ENCODE peak calls at places on chromosomes 4 and X, in five cellular contexts. One of them, this sample, is unnamed.

GRCh38 chr4:37546586-37546985 is 139.6 kb downstream of the RELL1 start:
- DNase-seq in dorsolateral prefrontal cortex: no peak
- DNase-seq in A549: no peak
- DNase-seq in stomach: no peak
- DNase-seq in pancreas: no peak
- DNase-seq in this sample: no peak

GRCh38 chr4:100738388-100739165 is 220.8 kb upstream of the EMCN start:
- DNase-seq in stomach: peak; percentile 31
- DNase-seq in dorsolateral prefrontal cortex: no peak
- DNase-seq in pancreas: no peak
- DNase-seq in A549: peak; percentile 85
- DNase-seq in this sample: no peak

GRCh38 chr4:88202443-88202842 is 44.0 kb upstream of the ABCG2 start:
- DNase-seq in dorsolateral prefrontal cortex: no peak
- DNase-seq in pancreas: no peak
- DNase-seq in A549: no peak
- DNase-seq in stomach: no peak
- DNase-seq in this sample: no peak

GRCh38 chr4:44146516-44146915 is 302.1 kb downstream of the KCTD8 start:
- DNase-seq in dorsolateral prefrontal cortex: no peak
- DNase-seq in stomach: no peak
- DNase-seq in A549: no peak
- DNase-seq in pancreas: no peak
- DNase-seq in this sample: no peak

GRCh38 chrX:96182366-96182765 is 502.3 kb upstream of the DIAPH2 start:
- DNase-seq in pancreas: no peak
- DNase-seq in dorsolateral prefrontal cortex: no peak
- DNase-seq in stomach: no peak
- DNase-seq in A549: peak; percentile 33
- DNase-seq in this sample: peak; percentile 19

GRCh38 chr4:15976456-15977096 is 13.6 kb upstream of the FGFBP2 start:
- DNase-seq in pancreas: no peak
- DNase-seq in A549: no peak
- DNase-seq in dorsolateral prefrontal cortex: no peak
- DNase-seq in stomach: no peak
- DNase-seq in this sample: no peak

GRCh38 chr4:132169660-132170059 is 979.4 kb upstream of the PCDH10 start:
- DNase-seq in pancreas: no peak
- DNase-seq in A549: no peak
- DNase-seq in dorsolateral prefrontal cortex: no peak
- DNase-seq in stomach: no peak
- DNase-seq in this sample: no peak

GRCh38 chrX:32614707-32615106 is 596.6 kb downstream of the DMD start:
- DNase-seq in dorsolateral prefrontal cortex: no peak
- DNase-seq in A549: no peak
- DNase-seq in pancreas: no peak
- DNase-seq in stomach: no peak
- DNase-seq in this sample: no peak

GRCh38 chr4:128810331-128810870 is 901 bp downstream of the JADE1 start:
- DNase-seq in dorsolateral prefrontal cortex: no peak
- DNase-seq in pancreas: peak; percentile 64
- DNase-seq in stomach: peak; percentile 32
- DNase-seq in A549: peak; percentile 69
- DNase-seq in this sample: no peak

GRCh38 chr4:1775731-1776500 is 17.2 kb upstream of the FGFR3 start:
- DNase-seq in dorsolateral prefrontal cortex: peak; percentile 78
- DNase-seq in pancreas: no peak
- DNase-seq in A549: peak; percentile 48
- DNase-seq in stomach: no peak
- DNase-seq in this sample: no peak

GRCh38 chr4:156773648-156774357 is 197.8 kb downstream of the PDGFC start:
- DNase-seq in stomach: no peak
- DNase-seq in A549: peak; percentile 2
- DNase-seq in dorsolateral prefrontal cortex: no peak
- DNase-seq in pancreas: no peak
- DNase-seq in this sample: no peak

GRCh38 chrX:48472225-48472624 is 2.2 kb upstream of the SLC38A5 start:
- DNase-seq in stomach: no peak
- DNase-seq in pancreas: peak; percentile 57
- DNase-seq in dorsolateral prefrontal cortex: no peak
- DNase-seq in A549: no peak
- DNase-seq in this sample: no peak

GRCh38 chr4:165175879-165176278 is 31.5 kb upstream of the KLHL2 start:
- DNase-seq in dorsolateral prefrontal cortex: no peak
- DNase-seq in stomach: no peak
- DNase-seq in pancreas: peak; percentile 20
- DNase-seq in A549: no peak
- DNase-seq in this sample: no peak

GRCh38 chrX:97968376-97969104 is 1084.8 kb downstream of the RPA4 start:
- DNase-seq in stomach: no peak
- DNase-seq in dorsolateral prefrontal cortex: no peak
- DNase-seq in pancreas: no peak
- DNase-seq in A549: no peak
- DNase-seq in this sample: no peak

GRCh38 chr4:178066338-178066941 is 624.2 kb upstream of the AGA start:
- DNase-seq in A549: no peak
- DNase-seq in dorsolateral prefrontal cortex: no peak
- DNase-seq in stomach: no peak
- DNase-seq in pancreas: no peak
- DNase-seq in this sample: no peak

DNA sequence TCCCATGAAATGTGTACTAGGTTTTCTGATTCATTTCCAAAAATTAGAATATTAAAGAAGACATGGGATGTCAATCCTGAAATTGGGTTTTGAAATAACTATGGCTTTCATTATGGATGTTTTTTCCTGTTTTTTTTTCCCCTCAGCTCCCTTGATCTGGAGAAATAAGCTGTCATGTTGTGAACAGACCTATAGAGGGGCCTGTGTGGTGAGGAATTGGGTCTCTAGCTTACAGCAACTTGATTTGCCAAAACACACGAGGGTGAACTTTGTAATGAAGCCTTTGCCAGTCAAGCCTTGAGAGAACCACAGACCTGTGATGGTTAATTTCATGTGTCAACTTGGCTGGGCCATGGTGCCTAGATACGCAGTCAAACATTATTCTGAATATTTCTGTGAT is 2413.6 kb downstream of the PCDH7 start:
- DNase-seq in pancreas: no peak
- DNase-seq in A549: no peak
- DNase-seq in stomach: no peak
- DNase-seq in dorsolateral prefrontal cortex: no peak
- DNase-seq in this sample: no peak
- TF ChIP-seq CTCF in pancreas: no peak
- TF ChIP-seq CTCF in A549: no peak
- TF ChIP-seq CTCF in stomach: no peak
- TF ChIP-seq CTCF in dorsolateral prefrontal cortex: no peak
- TF ChIP-seq CTCF in this sample: no peak

GRCh38 chr4:184097240-184097619 is 120.4 kb downstream of the ENPP6 start:
- DNase-seq in pancreas: no peak
- DNase-seq in stomach: peak; percentile 37
- DNase-seq in dorsolateral prefrontal cortex: peak; percentile 71
- DNase-seq in A549: no peak
- DNase-seq in this sample: no peak

GRCh38 chr4:184097815-184098214 is 119.9 kb downstream of the ENPP6 start:
- DNase-seq in A549: no peak
- DNase-seq in stomach: no peak
- DNase-seq in dorsolateral prefrontal cortex: no peak
- DNase-seq in pancreas: no peak
- DNase-seq in this sample: no peak

GRCh38 chr4:184094532-184095192 is 123.0 kb downstream of the ENPP6 start:
- DNase-seq in stomach: no peak
- DNase-seq in pancreas: no peak
- DNase-seq in A549: no peak
- DNase-seq in dorsolateral prefrontal cortex: no peak
- DNase-seq in this sample: no peak

GRCh38 chr4:184099033-184099432 is 118.6 kb downstream of the ENPP6 start:
- DNase-seq in dorsolateral prefrontal cortex: no peak
- DNase-seq in pancreas: no peak
- DNase-seq in A549: no peak
- DNase-seq in stomach: no peak
- DNase-seq in this sample: no peak

GRCh38 chr4:184096561-184097239 is 121.0 kb downstream of the ENPP6 start:
- DNase-seq in dorsolateral prefrontal cortex: no peak
- DNase-seq in A549: no peak
- DNase-seq in stomach: no peak
- DNase-seq in pancreas: no peak
- DNase-seq in this sample: no peak
- H3K4me3 ChIP-seq in dorsolateral prefrontal cortex: peak overlapping the region; percentile 40
- H3K4me3 ChIP-seq in A549: no peak overlapping the region
- H3K4me3 ChIP-seq in stomach: peak overlapping the region; percentile 28
- H3K4me3 ChIP-seq in pancreas: no peak overlapping the region
- H3K4me3 ChIP-seq in this sample: no peak overlapping the region

DNA sequence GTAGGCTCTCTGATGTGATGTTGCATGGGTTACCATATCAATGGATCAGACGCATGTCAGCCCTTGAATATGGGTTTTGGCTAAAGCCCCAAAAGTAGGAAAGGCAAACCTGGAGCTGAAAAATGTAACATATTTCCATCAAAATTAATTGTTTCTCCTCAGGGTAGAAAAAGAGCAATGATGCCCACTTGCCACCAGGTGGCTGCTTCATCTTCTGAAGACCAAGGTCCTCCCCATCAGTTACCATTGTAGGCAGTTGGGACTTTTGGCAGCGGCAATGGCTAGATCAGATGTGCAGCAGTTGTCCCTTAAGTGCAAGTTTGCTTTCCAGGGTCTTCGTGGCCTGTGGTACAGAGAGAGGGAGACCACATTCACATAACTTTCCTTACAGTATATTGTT is 118.2 kb downstream of the NAF1 start:
- DNase-seq in pancreas: peak; percentile 22
- DNase-seq in dorsolateral prefrontal cortex: no peak
- DNase-seq in A549: peak; percentile 36
- DNase-seq in stomach: peak; percentile 26
- DNase-seq in this sample: peak; percentile 17
- TF ChIP-seq CTCF in pancreas: peak; percentile 13
- TF ChIP-seq CTCF in dorsolateral prefrontal cortex: peak; percentile 42
- TF ChIP-seq CTCF in A549: peak; percentile 37
- TF ChIP-seq CTCF in stomach: peak; percentile 38
- TF ChIP-seq CTCF in this sample: peak; percentile 75

GRCh38 chrX:69616520-69617203 is 749 bp downstream of the EDA start:
- DNase-seq in A549: no peak
- DNase-seq in pancreas: peak; percentile 33
- DNase-seq in stomach: peak; percentile 25
- DNase-seq in dorsolateral prefrontal cortex: no peak
- DNase-seq in this sample: no peak
- H3K4me3 ChIP-seq in A549: peak overlapping the region; percentile 56
- H3K4me3 ChIP-seq in pancreas: peak overlapping the region; percentile 37
- H3K4me3 ChIP-seq in stomach: peak overlapping the region; percentile 59
- H3K4me3 ChIP-seq in dorsolateral prefrontal cortex: peak overlapping the region; percentile 63
- H3K4me3 ChIP-seq in this sample: peak overlapping the region; percentile 69

GRCh38 chr4:42578187-42578586 is 78.7 kb downstream of the ATP8A1 start:
- DNase-seq in pancreas: no peak
- DNase-seq in dorsolateral prefrontal cortex: no peak
- DNase-seq in A549: no peak
- DNase-seq in stomach: no peak
- DNase-seq in this sample: no peak
- TF ChIP-seq CTCF in pancreas: no peak
- TF ChIP-seq CTCF in dorsolateral prefrontal cortex: no peak
- TF ChIP-seq CTCF in A549: no peak
- TF ChIP-seq CTCF in stomach: no peak
- TF ChIP-seq CTCF in this sample: peak; percentile 15

DNA sequence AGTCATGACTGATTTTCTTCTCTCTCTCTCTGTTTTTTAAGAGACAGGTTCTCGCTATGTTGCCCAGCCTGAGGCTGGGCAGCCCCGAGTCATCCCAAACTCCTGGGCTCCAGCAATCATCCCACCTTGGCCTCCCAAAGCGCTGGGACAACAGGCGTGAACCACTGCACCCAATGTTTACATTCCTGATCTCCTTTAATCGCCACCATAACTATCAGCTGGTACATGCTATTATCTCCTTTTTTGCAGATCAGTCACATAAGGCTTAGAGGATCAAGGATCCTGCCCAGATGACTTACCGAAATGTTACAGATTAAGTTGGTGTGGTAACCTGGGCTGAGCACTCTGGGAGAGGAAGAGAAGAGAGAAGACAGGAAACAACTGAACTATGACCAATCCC is 1.5 kb upstream of the USP46 start:
- DNase-seq in dorsolateral prefrontal cortex: no peak
- DNase-seq in stomach: no peak
- DNase-seq in pancreas: no peak
- DNase-seq in A549: no peak
- DNase-seq in this sample: no peak
- H3K4me3 ChIP-seq in dorsolateral prefrontal cortex: no peak overlapping the region
- H3K4me3 ChIP-seq in stomach: no peak overlapping the region
- H3K4me3 ChIP-seq in pancreas: no peak overlapping the region
- H3K4me3 ChIP-seq in A549: no peak overlapping the region
- H3K4me3 ChIP-seq in this sample: no peak overlapping the region

This sample was measured in LNCaP clone FGC.